ENCODE peak calls at places on chromosomes 1 and 21, in ten cellular contexts. F, G, N, I, Y, S, A, P, R and J are unnamed samples.

GRCh38 chr1:156281281-156282142 is 1.1 kb downstream of the SMG5 start:
- DNase-seq in F (no peak), G (peak; percentile 25), N (peak; percentile 75), I (peak; percentile 61), Y (no peak), S (no peak), A (peak; percentile 85), P (no peak), R (no peak), J (peak; percentile 45)

GRCh38 chr1:184030433-184031126 is 6.9 kb downstream of the COLGALT2 start:
- DNase-seq in F (no peak), G (no peak), N (no peak), I (no peak), Y (no peak), S (no peak), A (no peak), P (no peak), R (no peak), J (no peak)

GRCh38 chr1:47731730-47732129 is 265.5 kb downstream of the TRABD2B start:
- DNase-seq in F (no peak), G (no peak), N (no peak), I (no peak), Y (no peak), S (no peak), A (no peak), P (no peak), R (no peak), J (no peak)

GRCh38 chr1:151512801-151513625 is 1.8 kb downstream of the CGN start:
- DNase-seq in F (no peak), G (no peak), N (peak; percentile 73), I (peak; percentile 45), Y (no peak), S (no peak), A (peak; percentile 8), P (no peak), R (no peak), J (no peak)

GRCh38 chr1:160169553-160170399 is 18.4 kb downstream of the ATP1A4 start:
- DNase-seq in F (no peak), G (no peak), N (no peak), I (peak; percentile 77), Y (no peak), S (peak; percentile 93), A (no peak), P (no peak), R (no peak), J (no peak)

GRCh38 chr1:36768486-36769178 is 265.7 kb downstream of the GRIK3 start:
- DNase-seq in F (no peak), G (no peak), N (no peak), I (no peak), Y (no peak), S (no peak), A (no peak), P (no peak), R (no peak), J (no peak)

GRCh38 chr1:234610061-234610581 is at the start of gene IRF2BP2:
- DNase-seq in F (peak; percentile 81), G (peak; percentile 65), N (peak; percentile 91), I (peak; percentile 91), Y (peak; percentile 65), S (peak; percentile 55), A (peak; percentile 93), P (peak; percentile 78), R (peak; percentile 88), J (peak; percentile 81)

GRCh38 chr1:228416217-228416971 is at the start of gene TRIM17:
- DNase-seq in F (peak; percentile 18), G (no peak), N (peak; percentile 46), I (no peak), Y (no peak), S (no peak), A (peak; percentile 29), P (no peak), R (no peak), J (no peak)

GRCh38 chr1:172320723-172321122 is 99.8 kb upstream of the C1orf105 start:
- DNase-seq in F (no peak), G (no peak), N (no peak), I (no peak), Y (no peak), S (no peak), A (no peak), P (no peak), R (no peak), J (peak; percentile 77)

GRCh38 chr1:193940176-193940575 is 753.8 kb upstream of the B3GALT2 start:
- DNase-seq in F (no peak), G (no peak), N (no peak), I (no peak), Y (no peak), S (no peak), A (no peak), P (no peak), R (no peak), J (no peak)

GRCh38 chr1:107389410-107390075 is 248.7 kb downstream of the NTNG1 start:
- DNase-seq in F (no peak), G (no peak), N (no peak), I (no peak), Y (no peak), S (no peak), A (no peak), P (no peak), R (no peak), J (no peak)

GRCh38 chr1:77282187-77282865 is 507 bp downstream of the AK5 start:
- DNase-seq in F (peak; percentile 18), G (no peak), N (peak; percentile 50), I (peak; percentile 33), Y (no peak), S (no peak), A (no peak), P (peak; percentile 50), R (peak; percentile 34), J (peak; percentile 62)

GRCh38 chr1:220335668-220336067 is 63.4 kb upstream of the RAB3GAP2 start:
- DNase-seq in F (no peak), G (no peak), N (peak; percentile 19), I (no peak), Y (no peak), S (no peak), A (peak; percentile 98), P (no peak), R (no peak), J (peak; percentile 21)

GRCh38 chr21:19810779-19811178 is 1187.4 kb upstream of the NCAM2 start:
- DNase-seq in F (no peak), G (no peak), N (no peak), I (no peak), Y (no peak), S (no peak), A (no peak), P (no peak), R (no peak), J (no peak)

GRCh38 chr1:93079685-93080141 is 630 bp downstream of the MTF2 start:
- DNase-seq in F (no peak), G (no peak), N (peak; percentile 29), I (peak; percentile 22), Y (no peak), S (no peak), A (peak; percentile 5), P (no peak), R (peak; percentile 9), J (peak; percentile 42)

GRCh38 chr1:209627349-209628196 is 24.7 kb downstream of the LAMB3 start:
- DNase-seq in F (peak; percentile 69), G (peak; percentile 42), N (peak; percentile 80), I (peak; percentile 76), Y (peak; percentile 33), S (peak; percentile 16), A (peak; percentile 78), P (peak; percentile 75), R (peak; percentile 76), J (peak; percentile 69)

GRCh38 chr1:151002611-151003010 is 4.1 kb downstream of the MINDY1 start:
- DNase-seq in F (no peak), G (no peak), N (peak; percentile 33), I (no peak), Y (no peak), S (no peak), A (no peak), P (no peak), R (no peak), J (no peak)

GRCh38 chr1:196680107-196680506 is 28.3 kb downstream of the CFH start:
- DNase-seq in F (no peak), G (no peak), N (peak; percentile 18), I (no peak), Y (no peak), S (no peak), A (no peak), P (no peak), R (no peak), J (peak; percentile 77)

GRCh38 chr1:43522776-43523480 is 7.8 kb upstream of the PTPRF start:
- DNase-seq in F (no peak), G (no peak), N (peak; percentile 97), I (no peak), Y (no peak), S (no peak), A (no peak), P (no peak), R (no peak), J (peak; percentile 94)

GRCh38 chr1:111234866-111235265 is 7.4 kb downstream of the CHI3L2 start:
- DNase-seq in F (no peak), G (no peak), N (peak; percentile 83), I (no peak), Y (no peak), S (no peak), A (no peak), P (no peak), R (no peak), J (peak; percentile 71)

GRCh38 chr1:220274122-220274855 is 2.0 kb upstream of the RAB3GAP2 start:
- DNase-seq in F (no peak), G (no peak), N (peak; percentile 12), I (no peak), Y (no peak), S (peak; percentile 18), A (no peak), P (no peak), R (no peak), J (no peak)

GRCh38 chr1:14739433-14739832 is 140.9 kb downstream of the KAZN start:
- DNase-seq in F (no peak), G (no peak), N (no peak), I (no peak), Y (no peak), S (no peak), A (no peak), P (no peak), R (no peak), J (no peak)

GRCh38 chr1:155931332-155932038 is 2.7 kb downstream of the KHDC4 start:
- DNase-seq in F (no peak), G (no peak), N (peak; percentile 89), I (no peak), Y (no peak), S (no peak), A (no peak), P (no peak), R (no peak), J (no peak)

GRCh38 chr1:39816431-39817090 is 27.9 kb upstream of the BMP8B start:
- DNase-seq in F (peak; percentile 58), G (no peak), N (peak; percentile 86), I (peak; percentile 71), Y (no peak), S (peak; percentile 37), A (peak; percentile 85), P (peak; percentile 89), R (peak; percentile 58), J (peak; percentile 89)

GRCh38 chr1:209456878-209457277 is 126.6 kb upstream of the CAMK1G start:
- DNase-seq in F (no peak), G (no peak), N (peak; percentile 52), I (peak; percentile 60), Y (no peak), S (no peak), A (no peak), P (no peak), R (no peak), J (peak; percentile 72)

GRCh38 chr1:65067491-65068201 is 80.4 kb upstream of the AK4 start:
- DNase-seq in F (peak; percentile 38), G (peak; percentile 24), N (peak; percentile 81), I (peak; percentile 45), Y (no peak), S (peak; percentile 49), A (peak; percentile 68), P (peak; percentile 53), R (peak; percentile 67), J (peak; percentile 63)

GRCh38 chr21:44316277-44316900 is 16.5 kb downstream of the PFKL start:
- DNase-seq in F (no peak), G (no peak), N (no peak), I (no peak), Y (no peak), S (no peak), A (no peak), P (no peak), R (no peak), J (no peak)

GRCh38 chr21:28444131-28444530 is 548.5 kb downstream of the LTN1 start:
- DNase-seq in F (no peak), G (no peak), N (no peak), I (no peak), Y (no peak), S (no peak), A (no peak), P (no peak), R (no peak), J (no peak)